ENCODE peak calls at places on chromosomes 11 and 22, in ten cellular contexts. U is fibroblast of pulmonary artery; F is MM.1S; L is AG04449; Q is Peyer's patch; A is heart right ventricle; I is body of pancreas; R is right atrium auricular region; E is psoas muscle; P is CD8-positive, alpha-beta T cell. J is an unnamed sample.

GRCh38 chr11:64319421-64319761 is 1.5 kb downstream of the PRDX5 start:
- DNase-seq in F (no peak), A (no peak), Q (no peak), U (no peak), L (no peak), P (no peak), E (no peak), I (no peak), R (no peak), J (no peak)

GRCh38 chr11:79092791-79093313 is 348.0 kb downstream of the TENM4 start:
- DNase-seq in L (peak), R (no peak), Q (no peak), U (peak), P (no peak), E (peak), F (no peak), A (peak), I (peak), J (peak)

GRCh38 chr22:19497245-19497644 is 17.5 kb downstream of the CDC45 start:
- DNase-seq in E (no peak), U (peak), L (peak), F (no peak), A (no peak), R (no peak), Q (no peak), I (peak), P (no peak), J (peak)

GRCh38 chr22:29623553-29624169 is 20.2 kb downstream of the NF2 start:
- DNase-seq in I (no peak), P (no peak), F (no peak), E (no peak), Q (no peak), U (no peak), L (no peak), A (no peak), R (no peak), J (no peak)

GRCh38 chr22:42553475-42554361 is at the start of gene SERHL2:
- DNase-seq in L (no peak), I (peak), A (peak), F (no peak), Q (peak), R (peak), P (peak), U (peak), E (peak), J (peak)

GRCh38 chr11:47056261-47056915 is 119.8 kb downstream of the CSTPP1 start:
- DNase-seq in E (no peak), P (no peak), R (no peak), Q (no peak), U (peak), I (no peak), L (no peak), A (no peak), F (no peak), J (peak)

GRCh38 chr22:27669798-27670599 is 131.6 kb downstream of the MN1 start:
- DNase-seq in L (no peak), P (no peak), F (no peak), U (peak), I (peak), R (no peak), Q (no peak), E (peak), A (no peak), J (peak)

GRCh38 chr11:110759972-110760381 is 47.7 kb upstream of the ARHGAP20 start:
- DNase-seq in Q (no peak), L (no peak), F (no peak), P (no peak), E (no peak), R (no peak), A (no peak), U (peak), I (peak), J (peak)

GRCh38 chr11:26936109-26936508 is 57.8 kb upstream of the FIBIN start:
- DNase-seq in E (no peak), U (no peak), Q (no peak), F (no peak), R (no peak), L (no peak), A (no peak), P (no peak), I (no peak), J (no peak)

DNA sequence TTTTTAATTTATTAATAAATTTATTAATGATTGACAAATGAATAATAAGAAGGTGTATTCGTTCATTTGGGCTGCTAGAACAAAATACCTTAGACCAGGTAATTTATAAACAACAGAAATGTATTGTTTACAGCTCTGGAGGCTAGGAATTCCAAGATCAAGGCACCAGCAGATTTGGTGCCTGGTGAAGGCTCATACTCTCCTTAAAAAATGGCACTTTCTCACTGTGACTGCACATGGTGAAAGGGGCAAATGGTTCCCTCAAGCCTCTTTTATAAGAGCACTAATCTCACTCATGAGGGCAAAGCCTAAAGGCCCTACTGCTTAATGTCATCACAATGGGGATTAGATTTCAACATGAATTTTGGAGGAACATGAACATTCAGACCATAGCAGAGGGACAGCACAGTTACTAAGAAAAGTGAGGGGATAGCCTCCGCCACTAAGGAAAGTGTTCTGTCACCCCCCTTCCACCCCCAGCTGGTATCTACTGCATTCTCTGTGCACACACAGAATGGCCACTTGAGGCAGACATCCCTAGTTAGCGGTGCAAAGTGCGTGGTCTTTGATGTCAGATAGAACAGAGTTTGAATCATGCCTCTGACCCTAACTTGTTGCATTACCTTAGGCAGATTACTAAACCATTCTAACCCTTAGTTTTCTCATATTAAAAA is 47.2 kb upstream of the CEP295 start:
- DNase-seq in I (no peak), L (no peak), P (peak), E (no peak), F (no peak), U (no peak), Q (no peak), A (no peak), R (no peak), J (no peak)
- TF ChIP-seq CTCF in I (no peak), L (peak), P (no peak), E (no peak), F (peak), U (peak), Q (no peak), A (no peak), R (no peak), J (no peak)

GRCh38 chr11:129323896-129324522 is 51.6 kb upstream of the BARX2 start:
- DNase-seq in L (no peak), I (peak), Q (no peak), E (no peak), A (peak), U (peak), P (no peak), R (no peak), F (no peak), J (peak)
- H3K4me3 ChIP-seq in L (no peak), I (no peak), Q (no peak), E (no peak), A (no peak), U (no peak), P (no peak), R (no peak), F (no peak), J (no peak)

GRCh38 chr11:4063348-4063747 is 31.3 kb upstream of the RRM1 start:
- DNase-seq in A (no peak), E (no peak), P (no peak), Q (no peak), L (no peak), U (no peak), I (no peak), R (no peak), F (no peak), J (no peak)

GRCh38 chr11:4061700-4062099 is 32.9 kb upstream of the RRM1 start:
- DNase-seq in R (no peak), F (no peak), U (no peak), L (no peak), A (no peak), P (no peak), I (no peak), Q (no peak), E (no peak), J (no peak)

GRCh38 chr11:4060182-4060923 is 34.2 kb upstream of the RRM1 start:
- DNase-seq in E (no peak), Q (no peak), U (no peak), A (no peak), F (no peak), L (no peak), I (no peak), R (no peak), P (no peak), J (no peak)

GRCh38 chr11:4054643-4055042 is 40.0 kb upstream of the RRM1 start:
- DNase-seq in I (no peak), L (no peak), R (no peak), U (no peak), P (no peak), Q (no peak), E (no peak), F (no peak), A (no peak), J (no peak)

DNA sequence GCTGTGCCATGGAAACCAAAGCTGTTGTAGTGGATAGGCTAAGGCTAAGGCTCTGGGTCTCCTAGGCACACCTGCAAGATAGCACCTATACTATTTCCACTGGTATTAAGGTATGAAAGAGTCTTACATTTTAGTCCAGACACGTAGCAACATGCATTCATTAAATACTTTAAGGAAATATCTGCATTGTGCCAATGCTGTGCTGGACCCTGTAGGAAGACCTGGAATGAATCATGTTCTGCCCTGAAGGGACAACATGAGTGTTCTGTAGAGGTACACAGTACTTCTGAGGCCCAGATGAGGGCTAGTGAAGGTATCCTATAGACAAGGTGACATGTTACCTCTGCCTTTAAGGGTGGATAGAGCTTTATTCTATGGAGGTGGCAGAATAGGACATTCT is 35.2 kb upstream of the RRM1 start:
- DNase-seq in U (no peak), L (no peak), P (no peak), A (no peak), I (no peak), E (no peak), R (no peak), F (no peak), Q (no peak), J (no peak)
- TF ChIP-seq CTCF in U (no peak), L (no peak), P (no peak), A (no peak), I (no peak), E (no peak), R (no peak), F (no peak), Q (no peak), J (no peak)

GRCh38 chr11:44708523-44709280 is 18.1 kb upstream of the TSPAN18 start:
- DNase-seq in I (no peak), E (no peak), P (no peak), F (no peak), R (no peak), L (no peak), Q (no peak), A (no peak), U (no peak), J (no peak)
- H3K4me3 ChIP-seq in I (no peak), E (no peak), P (no peak), F (no peak), R (no peak), L (no peak), Q (no peak), A (no peak), U (no peak), J (no peak)

DNA sequence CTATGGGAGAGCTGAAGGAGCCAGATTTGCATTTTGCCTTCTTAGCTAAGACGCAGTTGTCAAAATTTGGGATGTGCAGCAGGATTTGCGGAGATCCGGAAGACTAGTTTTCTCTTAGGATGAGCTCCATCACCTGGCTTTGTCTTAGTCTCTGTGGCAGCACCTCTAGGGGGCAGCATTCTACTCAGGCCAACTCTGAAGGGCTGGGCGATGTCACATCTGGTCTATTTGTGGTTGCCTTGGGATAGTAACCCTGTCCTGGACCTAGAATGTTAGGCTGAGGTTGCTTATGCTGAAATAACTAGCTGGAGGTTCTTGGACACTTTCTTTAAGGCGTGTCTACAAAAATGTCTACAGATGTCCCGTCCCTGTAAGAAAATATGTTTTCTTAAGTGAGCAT is 116.2 kb downstream of the FAT3 start:
- DNase-seq in E (no peak), R (no peak), Q (no peak), F (no peak), L (no peak), P (no peak), U (peak), I (peak), A (no peak), J (peak)
- TF ChIP-seq CTCF in E (no peak), R (peak), Q (no peak), F (peak), L (peak), P (no peak), U (peak), I (no peak), A (peak), J (peak)